ENCODE peak calls at places on chromosomes 6 and 20, in four cellular contexts. J is ureter, U is midbrain, Z is NCI-H1105. L is an unnamed sample.

GRCh38 chr6:18016698-18017097 is 29.3 kb upstream of the KIF13A start:
- DNase-seq in J (no peak), U (no peak), Z (no peak), L (no peak)

GRCh38 chr20:10115021-10115420 is 80.2 kb downstream of the ANKEF1 start:
- DNase-seq in J (no peak), U (no peak), Z (no peak), L (no peak)

GRCh38 chr6:169793408-169793807 is 42.0 kb downstream of the ERMARD start:
- DNase-seq in J (peak), U (no peak), Z (peak), L (no peak)

GRCh38 chr6:155234687-155235543 is 28.9 kb upstream of the CLDN20 start:
- DNase-seq in J (no peak), U (no peak), Z (no peak), L (no peak)

GRCh38 chr6:52675372-52675771 is 4.5 kb downstream of the TMEM14A start:
- DNase-seq in J (no peak), U (no peak), Z (no peak), L (no peak)

GRCh38 chr6:46129301-46129633 is 522 bp upstream of the ENPP4 start:
- DNase-seq in J (no peak), U (no peak), Z (peak), L (no peak)

GRCh38 chr20:58408603-58409246 is 19.7 kb downstream of the VAPB start:
- DNase-seq in J (no peak), U (peak), Z (no peak), L (no peak)

GRCh38 chr20:25084616-25085187 is 2.8 kb upstream of the VSX1 start:
- DNase-seq in J (no peak), U (no peak), Z (no peak), L (no peak)

GRCh38 chr6:131982740-131983259 is 31.6 kb upstream of the CCN2 start:
- DNase-seq in J (no peak), U (no peak), Z (no peak), L (no peak)

L was measured in NCI-H2081.